ENCODE peak calls at places on chromosomes 6 and 20, in six cellular contexts. B is astrocyte of the cerebellum, W is mucosa of descending colon, J is HL-60, P is nephron progenitor cell, M is ovary. O is an unnamed sample.

GRCh38 chr20:62066339-62066982 is 780 bp upstream of the TAF4 start:
- DNase-seq in J (peak), M (peak), B (no peak), P (peak), W (peak), O (no peak)

GRCh38 chr6:71197770-71198169 is 90.8 kb upstream of the OGFRL1 start:
- DNase-seq in P (no peak), M (no peak), W (no peak), J (no peak), B (no peak), O (no peak)

GRCh38 chr6:6925391-6926164 is 182.2 kb upstream of the RREB1 start:
- DNase-seq in W (no peak), J (no peak), P (no peak), M (no peak), B (no peak), O (no peak)

GRCh38 chr20:32140603-32141002 is 31.1 kb downstream of the TM9SF4 start:
- DNase-seq in W (no peak), P (no peak), J (no peak), B (no peak), M (no peak), O (no peak)

GRCh38 chr6:158567871-158568401 is 8.0 kb downstream of the TMEM181 start:
- DNase-seq in W (no peak), J (no peak), B (no peak), P (no peak), M (no peak), O (no peak)

GRCh38 chr6:169220068-169220964 is 33.3 kb downstream of the THBS2 start:
- DNase-seq in P (no peak), B (no peak), M (no peak), J (no peak), W (no peak), O (no peak)

GRCh38 chr20:14992961-14993360 is 655.5 kb upstream of the FLRT3 start:
- DNase-seq in W (no peak), M (no peak), J (no peak), B (no peak), P (no peak), O (no peak)

GRCh38 chr6:29005183-29005885 is at the start of gene ZNF311:
- DNase-seq in P (no peak), J (peak), B (no peak), M (peak), W (peak), O (no peak)

GRCh38 chr20:33653900-33654596 is 8.1 kb upstream of the C20orf144 start:
- DNase-seq in J (no peak), W (peak), P (no peak), B (no peak), M (peak), O (peak)

GRCh38 chr6:85677243-85677956 is 34.7 kb upstream of the SYNCRIP start:
- DNase-seq in P (no peak), M (no peak), W (no peak), J (no peak), B (peak), O (no peak)

GRCh38 chr6:21500894-21501293 is 92.7 kb upstream of the SOX4 start:
- DNase-seq in W (peak), M (no peak), B (no peak), P (no peak), J (no peak), O (no peak)

GRCh38 chr6:9523462-9523861 is 891.4 kb downstream of the TFAP2A start:
- DNase-seq in P (no peak), B (peak), J (no peak), M (no peak), W (no peak), O (no peak)

GRCh38 chr6:110053395-110054240 is 75.5 kb downstream of the GPR6 start:
- DNase-seq in J (peak), M (no peak), P (peak), W (peak), B (peak), O (no peak)

GRCh38 chr6:152573762-152574161 is 63.4 kb downstream of the SYNE1 start:
- DNase-seq in W (no peak), B (no peak), P (no peak), M (no peak), J (no peak), O (no peak)

GRCh38 chr6:26022166-26022510 is 59.5 kb downstream of the TRIM38 start:
- DNase-seq in J (peak), P (no peak), M (no peak), W (peak), B (no peak), O (no peak)

GRCh38 chr6:110612298-110612697 is 135.9 kb upstream of the SLC22A16 start:
- DNase-seq in M (no peak), B (no peak), W (no peak), P (no peak), J (no peak), O (no peak)

GRCh38 chr20:57698191-57698866 is 11.5 kb downstream of the PMEPA1 start:
- DNase-seq in P (no peak), M (no peak), W (peak), B (peak), J (no peak), O (no peak)

GRCh38 chr6:138972226-138972665 is 15.8 kb downstream of the REPS1 start:
- DNase-seq in P (no peak), B (no peak), W (no peak), M (no peak), J (no peak), O (no peak)

GRCh38 chr6:148577687-148578488 is 168.9 kb upstream of the UST start:
- DNase-seq in M (peak), B (peak), P (peak), W (peak), J (peak), O (peak)

GRCh38 chr20:22499475-22500174 is 84.7 kb downstream of the FOXA2 start:
- DNase-seq in J (no peak), P (no peak), W (peak), M (no peak), B (no peak), O (no peak)

GRCh38 chr20:37390503-37390890 is 44.6 kb downstream of the SRC start:
- DNase-seq in P (no peak), W (no peak), B (no peak), M (no peak), J (no peak), O (no peak)

GRCh38 chr20:37393196-37393862 is 47.4 kb downstream of the SRC start:
- DNase-seq in B (no peak), P (no peak), J (no peak), W (no peak), M (no peak), O (peak)

GRCh38 chr20:37390891-37391525 is 45.1 kb downstream of the SRC start:
- DNase-seq in M (no peak), P (no peak), J (no peak), B (no peak), W (no peak), O (no peak)

GRCh38 chr20:37393863-37394542 is 48.1 kb downstream of the SRC start:
- DNase-seq in B (no peak), M (no peak), W (no peak), J (no peak), P (no peak), O (peak)

DNA sequence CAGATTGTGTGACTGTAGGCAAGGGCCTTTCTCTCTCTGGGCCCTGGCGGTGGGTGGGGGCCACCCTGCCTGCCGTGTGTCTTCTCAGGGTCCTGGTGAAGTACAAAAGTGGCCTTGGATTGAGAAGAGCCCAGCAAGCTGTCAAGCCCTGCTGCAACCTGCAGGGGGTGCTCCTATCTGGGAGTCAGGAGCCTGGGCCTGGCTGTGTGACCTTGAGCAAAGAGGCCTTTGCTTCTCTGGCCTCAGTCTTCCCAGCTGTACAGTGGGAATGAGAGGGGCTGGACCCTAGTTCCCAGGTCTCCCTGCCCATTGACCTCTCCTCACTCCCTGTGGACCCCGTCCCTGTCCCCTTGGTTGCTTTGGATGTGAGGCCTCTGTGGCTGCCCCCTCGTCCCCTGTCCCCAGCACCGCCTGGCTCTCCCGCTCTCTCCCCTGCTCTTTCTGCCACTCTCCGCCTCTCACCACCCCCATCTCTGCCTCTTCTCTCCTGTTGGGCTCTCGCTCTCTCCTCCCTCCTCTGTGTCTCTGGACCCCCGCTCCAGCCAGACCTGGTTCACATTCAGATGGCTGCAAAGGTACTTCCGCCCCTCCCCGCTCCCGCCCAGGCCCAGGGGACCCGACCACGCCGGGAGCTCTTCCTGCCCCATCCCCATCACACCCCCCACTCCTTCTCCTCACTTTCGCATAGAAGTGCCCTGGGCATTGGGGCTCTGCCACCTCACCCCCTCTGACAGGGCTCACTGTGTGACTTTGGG is 46.7 kb downstream of the SRC start:
- DNase-seq in P (no peak), W (no peak), B (no peak), M (no peak), J (peak), O (no peak)
- TF ChIP-seq CTCF in P (no peak), W (no peak), B (peak), M (no peak), J (peak), O (peak)

GRCh38 chr6:155122199-155122950 is 127.3 kb downstream of the TIAM2 start:
- DNase-seq in P (no peak), M (no peak), B (no peak), J (no peak), W (no peak), O (no peak)
- TF ChIP-seq CTCF in P (no peak), M (no peak), B (no peak), J (no peak), W (no peak), O (no peak)

DNA sequence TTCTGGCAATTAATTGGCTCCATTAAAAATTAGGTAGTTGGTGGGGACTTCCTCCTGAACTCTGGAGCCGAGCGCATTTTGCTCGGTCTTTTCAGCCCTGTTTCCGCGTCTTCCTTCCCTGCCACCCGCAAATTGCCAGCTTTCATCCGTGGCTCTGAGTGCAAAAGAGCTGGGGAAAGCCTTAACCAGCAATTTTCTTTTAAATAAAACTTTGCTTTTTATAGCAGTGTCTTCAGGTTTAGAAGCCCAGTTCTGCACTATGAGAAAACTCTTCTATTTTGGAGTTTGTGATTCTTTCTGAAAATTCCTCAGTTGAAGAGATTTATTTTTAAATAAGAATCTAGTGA is 671 bp downstream of the KCTD20 start:
- DNase-seq in P (no peak), W (no peak), B (no peak), M (no peak), J (no peak), O (no peak)
- TF ChIP-seq CTCF in P (no peak), W (no peak), B (no peak), M (no peak), J (no peak), O (no peak)

GRCh38 chr20:16828666-16829305 is 80.6 kb downstream of the OTOR start:
- DNase-seq in P (no peak), J (no peak), M (no peak), W (no peak), B (no peak), O (no peak)
- TF ChIP-seq CTCF in P (no peak), J (no peak), M (no peak), W (no peak), B (no peak), O (no peak)

GRCh38 chr20:7926767-7927166 is 13.5 kb downstream of the HAO1 start:
- DNase-seq in B (peak), J (no peak), P (no peak), M (no peak), W (no peak), O (no peak)
- TF ChIP-seq CTCF in B (peak), J (no peak), P (peak), M (no peak), W (no peak), O (peak)

DNA sequence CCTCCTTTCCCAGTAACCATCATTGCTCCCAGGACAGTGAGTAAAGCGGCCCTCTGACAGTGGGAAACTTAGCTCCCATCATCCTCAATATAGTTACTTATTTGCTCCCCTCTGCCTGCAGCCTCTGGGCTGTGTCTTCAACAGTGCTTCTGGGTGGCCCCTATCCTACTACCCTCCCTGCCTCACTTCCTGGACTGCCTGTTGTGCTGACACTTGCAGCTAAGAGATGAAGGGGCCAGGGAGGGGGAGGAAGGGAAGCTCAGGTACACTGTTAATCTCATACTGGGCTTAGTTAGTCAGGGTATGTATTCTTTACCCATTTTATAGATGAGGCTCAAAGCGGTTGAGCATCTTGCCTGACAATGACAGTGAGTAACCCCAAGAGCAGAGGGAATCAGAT is 27.0 kb upstream of the KCNK5 start:
- DNase-seq in P (no peak), M (no peak), B (no peak), W (no peak), J (no peak), O (no peak)
- TF ChIP-seq CTCF in P (no peak), M (no peak), B (no peak), W (no peak), J (no peak), O (no peak)

GRCh38 chr6:43851204-43851855 is 81.3 kb downstream of the VEGFA start:
- DNase-seq in W (no peak), M (no peak), J (no peak), P (no peak), B (peak), O (peak)

GRCh38 chr6:43852350-43852864 is 82.4 kb downstream of the VEGFA start:
- DNase-seq in J (no peak), M (no peak), B (no peak), P (no peak), W (no peak), O (no peak)

GRCh38 chr6:43855247-43855646 is 85.2 kb downstream of the VEGFA start:
- DNase-seq in W (no peak), P (no peak), B (no peak), J (peak), M (no peak), O (peak)

GRCh38 chr6:43850314-43851203 is 80.5 kb downstream of the VEGFA start:
- DNase-seq in B (no peak), W (no peak), P (no peak), M (no peak), J (no peak), O (peak)

GRCh38 chr6:43853066-43853650 is 83.1 kb downstream of the VEGFA start:
- DNase-seq in J (no peak), P (no peak), B (no peak), W (no peak), M (no peak), O (peak)
- TF ChIP-seq CTCF in J (no peak), P (no peak), B (no peak), W (no peak), M (no peak), O (no peak)

GRCh38 chr20:59403962-59404314 is 103.5 kb downstream of the EDN3 start:
- DNase-seq in J (no peak), B (no peak), W (no peak), P (no peak), M (no peak), O (no peak)
- TF ChIP-seq CTCF in J (no peak), B (peak), W (no peak), P (peak), M (peak), O (peak)

GRCh38 chr6:166768761-166769160 is 141.7 kb upstream of the RPS6KA2 start:
- DNase-seq in B (no peak), M (no peak), J (no peak), W (no peak), P (no peak), O (no peak)

GRCh38 chr6:166772518-166772917 is 145.5 kb upstream of the RPS6KA2 start:
- DNase-seq in P (no peak), J (no peak), B (no peak), W (no peak), M (no peak), O (no peak)

GRCh38 chr6:166769648-166770047 is 142.6 kb upstream of the RPS6KA2 start:
- DNase-seq in B (no peak), M (no peak), P (no peak), J (no peak), W (no peak), O (no peak)

GRCh38 chr6:166771701-166772100 is 144.7 kb upstream of the RPS6KA2 start:
- DNase-seq in W (no peak), B (no peak), J (no peak), P (no peak), M (no peak), O (no peak)

GRCh38 chr6:166770216-166771116 is 143.4 kb upstream of the RPS6KA2 start:
- DNase-seq in J (no peak), W (no peak), B (no peak), P (no peak), M (no peak), O (no peak)
- TF ChIP-seq CTCF in J (no peak), W (no peak), B (peak), P (peak), M (no peak), O (no peak)

DNA sequence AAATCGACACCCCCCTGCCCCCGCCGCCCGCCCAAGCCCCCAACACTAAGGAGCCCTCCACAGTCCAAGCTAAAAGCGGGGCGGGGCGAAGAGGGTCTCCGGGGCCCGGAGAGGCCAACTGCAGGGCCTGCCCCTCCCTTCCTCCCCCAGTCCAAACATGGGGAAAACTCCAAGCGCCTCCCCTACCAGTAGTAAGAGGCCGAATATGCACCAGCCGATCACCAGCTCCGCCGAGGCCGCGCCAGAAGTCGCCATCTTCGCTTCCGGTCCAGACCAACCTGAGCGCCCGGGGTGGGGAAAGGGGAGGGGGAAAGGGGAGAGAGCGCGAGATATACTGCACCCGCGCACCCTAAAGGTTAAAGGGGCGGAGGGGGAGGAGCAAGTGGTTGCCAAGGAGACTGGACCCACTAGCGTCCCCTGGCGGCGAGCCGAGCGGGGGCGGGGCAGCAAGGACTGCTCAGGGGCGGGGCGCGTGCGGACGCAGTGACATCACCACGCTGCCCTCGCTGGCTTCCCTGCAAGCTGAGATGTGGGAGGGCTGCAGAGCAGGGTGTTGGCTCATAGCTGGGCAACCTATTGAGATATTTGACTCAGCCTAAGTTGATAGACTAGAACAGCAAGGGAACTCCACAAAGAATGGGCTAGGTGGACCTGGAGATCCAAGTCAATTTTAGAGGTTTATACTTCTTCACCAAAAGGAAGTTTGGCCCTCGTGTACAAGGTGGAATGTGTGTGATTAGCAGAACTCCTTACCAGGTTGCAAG is at the start of gene LMBRD1:
- DNase-seq in B (peak), M (peak), J (peak), W (peak), P (peak), O (peak)
- TF ChIP-seq CTCF in B (peak), M (peak), J (peak), W (peak), P (peak), O (peak)

O was measured in CD14-positive monocyte.